ENCODE peak calls at places on chromosomes 1 and 21, in five cellular contexts. N is NB4, V is endothelial cell of umbilical vein, M is A549, H is K562. D is an unnamed sample.

GRCh38 chr1:54857741-54858665 is 29.0 kb downstream of the DHCR24 start:
- DNase-seq in N (peak; percentile 24), V (no peak), M (no peak), H (no peak), D (no peak)

GRCh38 chr1:156598125-156598524 is 3.2 kb downstream of the GPATCH4 start:
- DNase-seq in N (no peak), V (no peak), M (no peak), H (no peak), D (no peak)

GRCh38 chr1:168386949-168387586 is 106.4 kb downstream of the TBX19 start:
- DNase-seq in N (no peak), V (no peak), M (peak; percentile 64), H (no peak), D (no peak)

GRCh38 chr1:11485191-11485590 is 6.2 kb downstream of the DISP3 start:
- DNase-seq in N (no peak), V (no peak), M (no peak), H (no peak), D (no peak)

GRCh38 chr1:206655471-206655882 is 20.1 kb downstream of the DYRK3 start:
- DNase-seq in N (no peak), V (peak; percentile 30), M (no peak), H (no peak), D (no peak)

GRCh38 chr1:236907205-236907604 is 97.0 kb downstream of the MT1HL1 start:
- DNase-seq in N (no peak), V (no peak), M (no peak), H (peak; percentile 38), D (no peak)

GRCh38 chr1:232626452-232626851 is 3.5 kb downstream of the SIPA1L2 start:
- DNase-seq in N (no peak), V (no peak), M (no peak), H (no peak), D (no peak)

GRCh38 chr1:15272009-15272781 is 25.2 kb downstream of the FHAD1 start:
- DNase-seq in N (peak; percentile 73), V (peak; percentile 72), M (peak; percentile 71), H (peak; percentile 77), D (peak; percentile 82)

GRCh38 chr1:86084998-86085397 is 71.6 kb downstream of the COL24A1 start:
- DNase-seq in N (no peak), V (no peak), M (no peak), H (no peak), D (no peak)

GRCh38 chr1:56099766-56100165 is 479.6 kb downstream of the PLPP3 start:
- DNase-seq in N (no peak), V (no peak), M (no peak), H (no peak), D (no peak)

GRCh38 chr1:43303477-43304286 is 2.9 kb downstream of the TIE1 start:
- DNase-seq in N (no peak), V (peak; percentile 26), M (no peak), H (no peak), D (no peak)

GRCh38 chr1:233253231-233254038 is 42.1 kb downstream of the PCNX2 start:
- DNase-seq in N (no peak), V (no peak), M (no peak), H (no peak), D (peak; percentile 68)

GRCh38 chr1:224502459-224503160 is 68.0 kb upstream of the WDR26 start:
- DNase-seq in N (peak; percentile 63), V (peak; percentile 23), M (no peak), H (peak; percentile 59), D (no peak)

GRCh38 chr1:149936076-149936991 is at the start of gene MTMR11:
- DNase-seq in N (no peak), V (no peak), M (peak; percentile 66), H (peak; percentile 51), D (peak; percentile 22)

GRCh38 chr1:6041432-6042062 is 4.1 kb upstream of the KCNAB2 start:
- DNase-seq in N (peak; percentile 46), V (peak; percentile 29), M (peak; percentile 38), H (peak; percentile 83), D (no peak)

GRCh38 chr1:150168960-150169565 is 19.3 kb downstream of the PLEKHO1 start:
- DNase-seq in N (peak; percentile 70), V (peak; percentile 64), M (peak; percentile 92), H (peak; percentile 79), D (peak; percentile 47)

GRCh38 chr1:4021895-4022268 is 121.8 kb upstream of the C1orf174 start:
- DNase-seq in N (no peak), V (no peak), M (no peak), H (no peak), D (no peak)

GRCh38 chr1:53526451-53527101 is 67.4 kb downstream of the DMRTB1 start:
- DNase-seq in N (no peak), V (no peak), M (no peak), H (no peak), D (peak; percentile 65)

GRCh38 chr1:167128261-167129227 is 34.7 kb downstream of the STYXL2 start:
- DNase-seq in N (no peak), V (no peak), M (no peak), H (no peak), D (no peak)

GRCh38 chr1:11472284-11472683 is 6.7 kb upstream of the DISP3 start:
- DNase-seq in N (no peak), V (no peak), M (no peak), H (no peak), D (no peak)

GRCh38 chr1:203586495-203586894 is 40.1 kb upstream of the ATP2B4 start:
- DNase-seq in N (no peak), V (no peak), M (no peak), H (no peak), D (no peak)

GRCh38 chr1:2612591-2613365 is 20.0 kb downstream of the MMEL1 start:
- DNase-seq in N (no peak), V (no peak), M (no peak), H (no peak), D (no peak)

GRCh38 chr1:203661572-203661971 is 34.9 kb downstream of the ATP2B4 start:
- DNase-seq in N (no peak), V (no peak), M (no peak), H (no peak), D (peak; percentile 55)

GRCh38 chr1:30824736-30825429 is 67.3 kb upstream of the LAPTM5 start:
- DNase-seq in N (no peak), V (no peak), M (no peak), H (no peak), D (no peak)

GRCh38 chr1:166944186-166944967 is 31.0 kb downstream of the ILDR2 start:
- DNase-seq in N (peak; percentile 51), V (no peak), M (no peak), H (no peak), D (no peak)

GRCh38 chr1:212814989-212815388 is 23.3 kb downstream of the TATDN3 start:
- DNase-seq in N (peak; percentile 37), V (peak; percentile 27), M (no peak), H (no peak), D (peak; percentile 25)

GRCh38 chr1:15692121-15692682 is 8.1 kb downstream of the PLEKHM2 start:
- DNase-seq in N (no peak), V (peak; percentile 42), M (no peak), H (peak; percentile 60), D (no peak)

GRCh38 chr1:202272446-202272845 is 69.3 kb downstream of the UBE2T start:
- DNase-seq in N (no peak), V (no peak), M (no peak), H (no peak), D (no peak)

DNA sequence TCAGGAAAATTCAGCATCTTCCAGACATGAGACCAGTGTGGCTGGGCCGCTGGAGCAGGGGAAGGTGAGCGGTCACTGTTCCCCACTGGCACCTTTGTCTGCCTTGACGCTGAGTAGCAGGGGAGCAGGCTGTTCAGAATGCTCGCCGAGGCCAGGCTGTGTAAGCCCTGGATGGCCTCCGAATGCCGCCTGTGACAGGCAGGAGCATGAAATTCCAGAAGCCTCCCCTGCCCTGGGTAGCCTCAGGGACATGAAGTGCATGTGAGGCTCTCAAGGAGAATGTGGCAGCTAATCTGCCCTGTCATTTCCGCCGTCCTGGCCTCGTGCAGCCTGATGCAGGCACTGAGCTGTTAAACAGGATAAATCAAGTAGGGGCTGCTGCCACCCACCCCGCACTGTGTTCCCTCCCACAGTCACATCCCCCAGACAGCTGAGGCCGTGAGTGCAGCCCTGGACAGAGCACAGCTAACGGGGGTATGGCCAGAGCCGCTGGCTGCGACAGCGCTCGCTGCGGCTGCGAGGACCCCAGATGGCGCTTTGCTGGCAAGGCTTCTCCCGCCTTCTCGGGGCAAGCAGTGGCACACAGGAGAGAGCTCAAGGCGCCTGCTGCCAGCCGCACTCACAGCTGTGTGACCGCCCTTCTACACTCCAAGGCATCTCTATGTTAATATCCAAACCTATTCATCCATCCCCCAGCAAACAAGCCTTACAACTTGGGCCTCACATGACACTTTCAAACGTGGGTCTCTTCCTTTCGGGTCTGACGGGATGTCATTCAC is 105.0 kb upstream of the COL6A1 start:
- DNase-seq in N (no peak), V (no peak), M (no peak), H (no peak), D (no peak)
- TF ChIP-seq MYC in N (no peak), V (no peak), M (no peak), H (no peak), D (no peak)

DNA sequence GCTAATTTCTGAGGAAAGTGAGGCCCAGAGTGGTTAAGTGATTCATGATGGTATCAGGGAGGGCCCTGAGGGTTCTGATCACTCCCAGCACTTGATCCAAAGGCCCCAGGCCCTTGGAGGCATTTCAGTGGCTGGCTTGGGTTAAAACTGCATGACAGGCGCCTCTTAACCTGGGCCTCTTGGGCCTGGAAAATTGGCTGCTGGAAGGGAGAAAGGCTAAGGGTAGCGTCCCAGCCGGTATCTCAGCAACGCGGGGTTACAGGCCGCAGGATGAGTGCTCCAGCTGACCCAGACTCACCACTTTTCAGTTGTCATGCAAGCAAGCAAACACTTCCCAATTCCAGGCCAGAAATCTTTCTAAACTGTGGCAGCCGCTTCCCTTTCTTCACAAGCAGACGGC is 229.3 kb downstream of the KCNJ6 start:
- DNase-seq in N (no peak), V (no peak), M (no peak), H (no peak), D (no peak)
- TF ChIP-seq MYC in N (no peak), V (no peak), M (no peak), H (no peak), D (no peak)

DNA sequence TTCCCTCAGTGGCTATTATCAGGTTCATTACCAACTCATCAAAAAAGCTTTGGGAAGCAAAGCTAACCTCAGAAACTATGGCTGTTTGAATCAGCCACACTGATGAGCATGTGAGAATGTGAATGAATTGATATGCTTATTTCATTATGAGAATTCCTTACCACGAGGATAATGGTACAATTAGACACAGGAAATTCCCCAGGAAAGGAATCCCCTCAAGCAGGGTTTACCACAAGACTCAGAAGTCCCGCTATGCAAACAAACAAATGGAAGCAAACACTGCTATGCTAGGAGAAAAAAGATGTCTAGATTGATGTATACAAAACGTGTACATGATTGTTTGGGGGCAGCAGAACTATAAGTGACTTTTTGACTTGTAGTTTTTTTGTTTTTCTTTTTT is 205.0 kb downstream of the HMCN1 start:
- DNase-seq in N (no peak), V (no peak), M (no peak), H (no peak), D (no peak)
- TF ChIP-seq MYC in N (no peak), V (no peak), M (no peak), H (no peak), D (no peak)

DNA sequence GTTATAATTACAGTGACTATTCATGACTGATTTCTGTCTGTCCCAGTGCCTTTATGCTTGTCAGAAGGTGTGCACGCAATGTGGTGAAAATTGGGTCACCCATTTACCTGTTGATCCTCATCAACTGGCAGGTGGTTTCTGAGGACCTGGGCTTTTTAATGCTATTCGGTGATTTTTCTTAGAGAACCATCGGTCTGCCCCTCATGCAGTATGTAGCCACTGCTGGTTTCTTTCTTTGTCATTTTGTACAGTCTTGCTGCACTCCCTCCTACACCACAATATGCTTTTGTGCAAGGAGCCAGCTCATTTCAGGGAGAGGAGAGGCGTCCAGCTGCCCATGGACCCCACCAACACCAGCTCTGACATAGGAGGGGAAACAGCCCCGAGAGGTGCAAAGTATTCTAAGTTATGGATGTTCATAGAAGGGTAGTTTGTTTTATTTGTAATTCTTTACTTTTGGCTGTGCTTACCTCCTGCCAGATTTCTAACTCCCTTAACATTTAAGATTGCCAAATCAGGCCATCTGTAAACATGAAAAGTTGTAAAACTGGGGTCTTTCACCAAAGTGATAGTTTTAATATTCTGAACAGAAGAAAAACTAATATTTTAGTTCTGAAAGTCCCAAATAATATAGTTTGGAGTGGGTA is 325.3 kb downstream of the PTBP2 start:
- DNase-seq in N (no peak), V (no peak), M (no peak), H (no peak), D (no peak)
- TF ChIP-seq MYC in N (no peak), V (no peak), M (no peak), H (no peak), D (no peak)